ENCODE peak calls at places on chromosomes 7 and 10, in five cellular contexts. Q is epithelial cell of esophagus, H is Panc1, W is nephron progenitor cell, R is progenitor cell of endocrine pancreas. G is an unnamed sample.
A peak's percentile ranks its signal among the peaks of the same experiment; 100 is the strongest.

GRCh38 chr7:35255909-35256876 is 2.3 kb upstream of the TBX20 start:
- DNase-seq in Q (no peak), H (no peak), W (no peak), R (no peak), G (no peak)

GRCh38 chr7:29194206-29194593 is 375 bp upstream of the CHN2 start:
- DNase-seq in Q (no peak), H (no peak), W (peak; percentile 58), R (peak; percentile 18), G (no peak)

GRCh38 chr10:44460499-44460898 is 75.6 kb upstream of the CXCL12 start:
- DNase-seq in Q (no peak), H (no peak), W (no peak), R (no peak), G (no peak)

GRCh38 chr10:131710142-131710861 is 190.5 kb upstream of the PPP2R2D start:
- DNase-seq in Q (no peak), H (no peak), W (no peak), R (no peak), G (no peak)

GRCh38 chr10:72062341-72062740 is 26.0 kb downstream of the SPOCK2 start:
- DNase-seq in Q (peak; percentile 34), H (no peak), W (no peak), R (no peak), G (no peak)

GRCh38 chr7:138248609-138249008 is 172.3 kb downstream of the AKR1D1 start:
- DNase-seq in Q (no peak), H (no peak), W (no peak), R (no peak), G (no peak)

GRCh38 chr10:113820507-113820906 is 33.4 kb downstream of the DCLRE1A start:
- DNase-seq in Q (no peak), H (no peak), W (peak; percentile 41), R (no peak), G (no peak)

GRCh38 chr10:96044686-96045085 is 1.3 kb downstream of the CCNJ start:
- DNase-seq in Q (peak; percentile 62), H (no peak), W (no peak), R (no peak), G (no peak)

GRCh38 chr10:102227050-102227449 is 951 bp downstream of the ELOVL3 start:
- DNase-seq in Q (peak; percentile 82), H (no peak), W (no peak), R (no peak), G (no peak)

GRCh38 chr7:80775481-80775880 is 137.0 kb downstream of the CD36 start:
- DNase-seq in Q (peak; percentile 17), H (no peak), W (no peak), R (no peak), G (no peak)

GRCh38 chr7:46545790-46546189 is 624.7 kb upstream of the IGFBP3 start:
- DNase-seq in Q (peak; percentile 89), H (peak; percentile 76), W (no peak), R (no peak), G (no peak)

GRCh38 chr7:157490465-157490912 is 153.7 kb downstream of the DNAJB6 start:
- DNase-seq in Q (peak; percentile 70), H (peak; percentile 33), W (no peak), R (no peak), G (no peak)

GRCh38 chr7:17633099-17633498 is 307.2 kb downstream of the SNX13 start:
- DNase-seq in Q (peak; percentile 89), H (no peak), W (no peak), R (no peak), G (no peak)

GRCh38 chr10:24603333-24603732 is 120.4 kb downstream of the ARHGAP21 start:
- DNase-seq in Q (peak; percentile 66), H (no peak), W (no peak), R (no peak), G (no peak)

GRCh38 chr7:38409524-38409923 is 136.1 kb upstream of the TARP start:
- DNase-seq in Q (no peak), H (no peak), W (no peak), R (no peak), G (no peak)

GRCh38 chr10:42950606-42951485 is 126.0 kb upstream of the RET start:
- DNase-seq in Q (no peak), H (no peak), W (no peak), R (no peak), G (no peak)

GRCh38 chr10:93059975-93060886 is at the start of gene CYP26C1:
- DNase-seq in Q (no peak), H (no peak), W (no peak), R (no peak), G (no peak)

GRCh38 chr7:105241198-105241597 is 147.5 kb downstream of the SRPK2 start:
- DNase-seq in Q (no peak), H (no peak), W (no peak), R (no peak), G (no peak)

GRCh38 chr10:77546048-77546447 is 91.6 kb downstream of the KCNMA1 start:
- DNase-seq in Q (no peak), H (no peak), W (no peak), R (no peak), G (no peak)

GRCh38 chr10:36504752-36505151 is 620.6 kb upstream of the ANKRD30A start:
- DNase-seq in Q (peak; percentile 30), H (no peak), W (no peak), R (no peak), G (no peak)

GRCh38 chr7:468681-469590 is 50.7 kb downstream of the PDGFA start:
- DNase-seq in Q (no peak), H (no peak), W (no peak), R (no peak), G (no peak)

GRCh38 chr10:26488344-26488743 is 50.2 kb downstream of the APBB1IP start:
- DNase-seq in Q (no peak), H (no peak), W (no peak), R (no peak), G (no peak)

GRCh38 chr7:114708646-114709045 is 213.2 kb upstream of the MDFIC start:
- DNase-seq in Q (peak; percentile 7), H (no peak), W (no peak), R (no peak), G (no peak)

GRCh38 chr10:100184426-100185219 is 1.2 kb downstream of the ERLIN1 start:
- DNase-seq in Q (peak; percentile 30), H (no peak), W (peak; percentile 6), R (no peak), G (no peak)

GRCh38 chr10:46558141-46558410 is 1.6 kb upstream of the GPRIN2 start:
- DNase-seq in Q (no peak), H (no peak), W (no peak), R (no peak), G (no peak)

GRCh38 chr7:707296-708000 is 19.1 kb upstream of the DNAAF5 start:
- DNase-seq in Q (no peak), H (no peak), W (no peak), R (no peak), G (no peak)

GRCh38 chr10:13608246-13608853 is 21.6 kb downstream of the PRPF18 start:
- DNase-seq in Q (peak; percentile 37), H (no peak), W (no peak), R (no peak), G (no peak)

GRCh38 chr10:4648968-4649367 is 177.0 kb upstream of the AKR1E2 start:
- DNase-seq in Q (no peak), H (no peak), W (no peak), R (no peak), G (no peak)

GRCh38 chr10:4652111-4653010 is 173.6 kb upstream of the AKR1E2 start:
- DNase-seq in Q (peak; percentile 54), H (no peak), W (no peak), R (no peak), G (no peak)

GRCh38 chr10:4651404-4652037 is 174.5 kb upstream of the AKR1E2 start:
- DNase-seq in Q (peak; percentile 62), H (no peak), W (no peak), R (no peak), G (no peak)

GRCh38 chr10:4650109-4650508 is 175.9 kb upstream of the AKR1E2 start:
- DNase-seq in Q (no peak), H (no peak), W (no peak), R (no peak), G (no peak)

GRCh38 chr10:4650572-4650971 is 175.4 kb upstream of the AKR1E2 start:
- DNase-seq in Q (peak; percentile 34), H (no peak), W (no peak), R (no peak), G (no peak)
- TF ChIP-seq CTCF in Q (no peak), H (no peak), W (no peak), R (no peak), G (no peak)

GRCh38 chr7:87784424-87784823 is 91.7 kb downstream of the SLC25A40 start:
- DNase-seq in Q (peak; percentile 15), H (no peak), W (no peak), R (no peak), G (no peak)
- TF ChIP-seq CTCF in Q (no peak), H (peak; percentile 41), W (no peak), R (no peak), G (no peak)

GRCh38 chr10:326894-327635 is 191.8 kb downstream of the ZMYND11 start:
- DNase-seq in Q (no peak), H (no peak), W (no peak), R (no peak), G (no peak)

GRCh38 chr10:331186-331585 is 195.9 kb downstream of the ZMYND11 start:
- DNase-seq in Q (no peak), H (no peak), W (no peak), R (no peak), G (no peak)

GRCh38 chr10:327889-328809 is 192.9 kb downstream of the ZMYND11 start:
- DNase-seq in Q (no peak), H (no peak), W (no peak), R (no peak), G (no peak)

GRCh38 chr10:326350-326749 is 191.1 kb downstream of the ZMYND11 start:
- DNase-seq in Q (no peak), H (no peak), W (no peak), R (no peak), G (no peak)

DNA sequence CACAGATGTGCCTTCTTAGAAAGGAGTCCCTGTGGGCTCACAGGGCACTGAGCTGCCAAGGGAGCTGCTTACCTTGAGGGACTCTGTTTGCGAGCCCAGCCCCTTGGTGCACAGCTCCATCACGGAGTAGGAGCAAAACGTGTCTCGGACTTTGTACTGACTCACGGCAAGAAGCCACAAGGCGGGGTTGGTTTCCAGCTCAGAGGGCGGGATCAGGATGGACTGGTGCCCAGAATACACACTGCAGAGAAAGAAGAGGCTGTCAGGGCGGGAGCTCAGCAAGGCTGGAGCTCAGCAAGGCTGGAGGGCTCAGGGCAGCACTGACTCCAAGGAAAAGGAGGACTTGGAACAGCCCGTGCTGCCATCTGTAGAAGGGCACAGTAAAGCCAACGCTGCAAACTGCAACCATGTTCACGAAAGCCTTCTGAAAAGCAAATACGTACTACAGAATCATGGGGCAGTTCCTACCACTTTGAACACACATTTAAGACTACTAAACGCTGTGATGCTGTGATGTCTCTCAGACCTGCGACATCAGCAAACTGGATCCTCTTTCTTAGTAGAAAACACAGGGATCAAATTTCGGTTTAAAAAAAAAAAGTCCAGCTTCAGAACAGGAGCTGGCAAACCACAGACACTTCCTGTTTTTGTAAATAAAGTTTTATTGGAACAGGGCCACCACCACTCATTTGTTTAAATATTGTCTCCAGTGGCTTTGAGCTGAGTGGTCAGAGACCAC is 194.3 kb downstream of the ZMYND11 start:
- DNase-seq in Q (peak; percentile 93), H (peak; percentile 68), W (no peak), R (no peak), G (no peak)
- TF ChIP-seq CTCF in Q (peak; percentile 16), H (no peak), W (no peak), R (no peak), G (no peak)

DNA sequence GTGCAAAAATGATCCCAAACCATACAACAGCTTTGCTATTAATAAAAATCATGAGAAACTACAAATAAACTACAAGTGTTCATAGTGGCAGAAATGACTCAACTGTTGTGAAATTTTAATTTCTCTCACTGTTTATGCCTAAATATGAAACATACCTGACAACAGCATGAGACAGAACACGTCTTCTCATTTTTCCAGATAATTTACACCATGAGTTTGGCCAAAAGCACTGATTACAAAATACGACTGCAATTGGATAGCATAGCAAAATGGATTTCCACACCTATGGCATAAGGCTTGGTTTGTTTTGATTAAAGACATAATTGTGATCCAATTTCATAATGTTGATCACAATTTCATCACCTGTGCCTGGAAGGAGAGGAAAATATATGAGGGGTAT is 608.6 kb downstream of the GATA3 start:
- DNase-seq in Q (peak; percentile 76), H (no peak), W (no peak), R (no peak), G (no peak)
- TF ChIP-seq CTCF in Q (no peak), H (no peak), W (no peak), R (no peak), G (no peak)